ENCODE peak calls at places on chromosomes 5 and 9, in five cellular contexts. One of them, this sample, is unnamed.

GRCh38 chr9:110954822-110955291 is 83.4 kb downstream of the LPAR1 start:
- DNase-seq in NCI-H748 treated with DMSO at 0.1 percent for 48 hours: no peak
- DNase-seq in GDM1: peak
- DNase-seq in tibial nerve: no peak
- DNase-seq in PC-9: no peak
- DNase-seq in this sample: no peak

GRCh38 chr5:155665371-155665770 is 651.8 kb downstream of the KIF4B start:
- DNase-seq in NCI-H748 treated with DMSO at 0.1 percent for 48 hours: no peak
- DNase-seq in GDM1: no peak
- DNase-seq in tibial nerve: no peak
- DNase-seq in PC-9: no peak
- DNase-seq in this sample: no peak

GRCh38 chr9:94649100-94649855 is 10.0 kb upstream of the FBP1 start:
- DNase-seq in NCI-H748 treated with DMSO at 0.1 percent for 48 hours: no peak
- DNase-seq in GDM1: no peak
- DNase-seq in tibial nerve: no peak
- DNase-seq in PC-9: peak
- DNase-seq in this sample: peak

GRCh38 chr9:72474676-72475075 is 46.7 kb upstream of the TMC1 start:
- DNase-seq in NCI-H748 treated with DMSO at 0.1 percent for 48 hours: no peak
- DNase-seq in GDM1: no peak
- DNase-seq in tibial nerve: no peak
- DNase-seq in PC-9: no peak
- DNase-seq in this sample: no peak

GRCh38 chr9:124786881-124787573 is 10.1 kb downstream of the OLFML2A start:
- DNase-seq in NCI-H748 treated with DMSO at 0.1 percent for 48 hours: no peak
- DNase-seq in GDM1: no peak
- DNase-seq in tibial nerve: no peak
- DNase-seq in PC-9: no peak
- DNase-seq in this sample: no peak

GRCh38 chr5:143004361-143004802 is 234.2 kb downstream of the ARHGAP26 start:
- DNase-seq in NCI-H748 treated with DMSO at 0.1 percent for 48 hours: no peak
- DNase-seq in GDM1: no peak
- DNase-seq in tibial nerve: no peak
- DNase-seq in PC-9: no peak
- DNase-seq in this sample: no peak

GRCh38 chr9:129719135-129719534 is 33.7 kb downstream of the PTGES start:
- DNase-seq in NCI-H748 treated with DMSO at 0.1 percent for 48 hours: no peak
- DNase-seq in GDM1: no peak
- DNase-seq in tibial nerve: no peak
- DNase-seq in PC-9: no peak
- DNase-seq in this sample: no peak

GRCh38 chr9:82404484-82405280 is 416.1 kb downstream of the SPATA31D1 start:
- DNase-seq in NCI-H748 treated with DMSO at 0.1 percent for 48 hours: no peak
- DNase-seq in GDM1: no peak
- DNase-seq in tibial nerve: no peak
- DNase-seq in PC-9: no peak
- DNase-seq in this sample: no peak

GRCh38 chr9:89433826-89434225 is 64.1 kb downstream of the SEMA4D start:
- DNase-seq in NCI-H748 treated with DMSO at 0.1 percent for 48 hours: no peak
- DNase-seq in GDM1: no peak
- DNase-seq in tibial nerve: no peak
- DNase-seq in PC-9: no peak
- DNase-seq in this sample: no peak

GRCh38 chr5:108345541-108346171 is 36.2 kb downstream of the FBXL17 start:
- DNase-seq in NCI-H748 treated with DMSO at 0.1 percent for 48 hours: peak
- DNase-seq in GDM1: peak
- DNase-seq in tibial nerve: no peak
- DNase-seq in PC-9: peak
- DNase-seq in this sample: no peak

GRCh38 chr9:17394868-17395488 is 183.9 kb upstream of the SH3GL2 start:
- DNase-seq in NCI-H748 treated with DMSO at 0.1 percent for 48 hours: no peak
- DNase-seq in GDM1: no peak
- DNase-seq in tibial nerve: no peak
- DNase-seq in PC-9: no peak
- DNase-seq in this sample: no peak

GRCh38 chr5:169893586-169893985 is 86.7 kb downstream of the INSYN2B start:
- DNase-seq in NCI-H748 treated with DMSO at 0.1 percent for 48 hours: no peak
- DNase-seq in GDM1: no peak
- DNase-seq in tibial nerve: no peak
- DNase-seq in PC-9: no peak
- DNase-seq in this sample: no peak

GRCh38 chr9:89755835-89756234 is 151.0 kb downstream of the GADD45G start:
- DNase-seq in NCI-H748 treated with DMSO at 0.1 percent for 48 hours: no peak
- DNase-seq in GDM1: no peak
- DNase-seq in tibial nerve: no peak
- DNase-seq in PC-9: no peak
- DNase-seq in this sample: no peak

GRCh38 chr9:19840953-19841352 is 52.1 kb upstream of the SLC24A2 start:
- DNase-seq in NCI-H748 treated with DMSO at 0.1 percent for 48 hours: no peak
- DNase-seq in GDM1: no peak
- DNase-seq in tibial nerve: no peak
- DNase-seq in PC-9: no peak
- DNase-seq in this sample: no peak

GRCh38 chr5:38468978-38469706 is 87.3 kb downstream of the LIFR start:
- DNase-seq in NCI-H748 treated with DMSO at 0.1 percent for 48 hours: no peak
- DNase-seq in GDM1: no peak
- DNase-seq in tibial nerve: peak
- DNase-seq in PC-9: no peak
- DNase-seq in this sample: no peak

GRCh38 chr9:70563437-70564204 is 149.2 kb upstream of the KLF9 start:
- DNase-seq in NCI-H748 treated with DMSO at 0.1 percent for 48 hours: no peak
- DNase-seq in GDM1: peak
- DNase-seq in tibial nerve: no peak
- DNase-seq in PC-9: no peak
- DNase-seq in this sample: peak

GRCh38 chr5:180558232-180558631 is 33.1 kb downstream of the SCGB3A1 start:
- DNase-seq in NCI-H748 treated with DMSO at 0.1 percent for 48 hours: no peak
- DNase-seq in GDM1: no peak
- DNase-seq in tibial nerve: no peak
- DNase-seq in PC-9: no peak
- DNase-seq in this sample: no peak

GRCh38 chr9:79623799-79624721 is 52.3 kb downstream of the TLE4 start:
- DNase-seq in NCI-H748 treated with DMSO at 0.1 percent for 48 hours: no peak
- DNase-seq in GDM1: peak
- DNase-seq in tibial nerve: no peak
- DNase-seq in PC-9: no peak
- DNase-seq in this sample: peak

GRCh38 chr9:34559616-34560546 is 29.6 kb downstream of the CNTFR start:
- DNase-seq in NCI-H748 treated with DMSO at 0.1 percent for 48 hours: no peak
- DNase-seq in GDM1: no peak
- DNase-seq in tibial nerve: no peak
- DNase-seq in PC-9: no peak
- DNase-seq in this sample: no peak

GRCh38 chr5:77957516-77957915 is 181.4 kb upstream of the TBCA start:
- DNase-seq in NCI-H748 treated with DMSO at 0.1 percent for 48 hours: no peak
- DNase-seq in GDM1: no peak
- DNase-seq in tibial nerve: no peak
- DNase-seq in PC-9: no peak
- DNase-seq in this sample: no peak

GRCh38 chr5:172798422-172799215 is 27.6 kb upstream of the DUSP1 start:
- DNase-seq in NCI-H748 treated with DMSO at 0.1 percent for 48 hours: no peak
- DNase-seq in GDM1: no peak
- DNase-seq in tibial nerve: no peak
- DNase-seq in PC-9: peak
- DNase-seq in this sample: peak

GRCh38 chr9:109086221-109086620 is 33.5 kb downstream of the TMEM245 start:
- DNase-seq in NCI-H748 treated with DMSO at 0.1 percent for 48 hours: no peak
- DNase-seq in GDM1: no peak
- DNase-seq in tibial nerve: no peak
- DNase-seq in PC-9: peak
- DNase-seq in this sample: no peak

GRCh38 chr5:15807861-15808260 is 307.9 kb downstream of the FBXL7 start:
- DNase-seq in NCI-H748 treated with DMSO at 0.1 percent for 48 hours: no peak
- DNase-seq in GDM1: no peak
- DNase-seq in tibial nerve: no peak
- DNase-seq in PC-9: no peak
- DNase-seq in this sample: no peak

GRCh38 chr9:125296843-125297372 is 35.3 kb downstream of the GAPVD1 start:
- DNase-seq in NCI-H748 treated with DMSO at 0.1 percent for 48 hours: peak
- DNase-seq in GDM1: no peak
- DNase-seq in tibial nerve: no peak
- DNase-seq in PC-9: peak
- DNase-seq in this sample: no peak

GRCh38 chr5:32390819-32391591 is 53.5 kb downstream of the ZFR start:
- DNase-seq in NCI-H748 treated with DMSO at 0.1 percent for 48 hours: no peak
- DNase-seq in GDM1: no peak
- DNase-seq in tibial nerve: no peak
- DNase-seq in PC-9: peak
- DNase-seq in this sample: peak

GRCh38 chr5:146962801-146963355 is 84.3 kb upstream of the PPP2R2B start:
- DNase-seq in NCI-H748 treated with DMSO at 0.1 percent for 48 hours: no peak
- DNase-seq in GDM1: no peak
- DNase-seq in tibial nerve: no peak
- DNase-seq in PC-9: no peak
- DNase-seq in this sample: no peak

GRCh38 chr9:6715755-6716643 is 41.8 kb upstream of the KDM4C start:
- DNase-seq in NCI-H748 treated with DMSO at 0.1 percent for 48 hours: no peak
- DNase-seq in GDM1: no peak
- DNase-seq in tibial nerve: no peak
- DNase-seq in PC-9: peak
- DNase-seq in this sample: no peak

GRCh38 chr5:77850536-77851228 is 74.5 kb upstream of the TBCA start:
- DNase-seq in NCI-H748 treated with DMSO at 0.1 percent for 48 hours: no peak
- DNase-seq in GDM1: no peak
- DNase-seq in tibial nerve: no peak
- DNase-seq in PC-9: no peak
- DNase-seq in this sample: no peak

GRCh38 chr5:154078305-154078704 is 39.5 kb downstream of the MFAP3 start:
- DNase-seq in NCI-H748 treated with DMSO at 0.1 percent for 48 hours: peak
- DNase-seq in GDM1: no peak
- DNase-seq in tibial nerve: no peak
- DNase-seq in PC-9: peak
- DNase-seq in this sample: no peak

GRCh38 chr9:136943291-136944093 is 1.0 kb downstream of the FBXW5 start:
- DNase-seq in NCI-H748 treated with DMSO at 0.1 percent for 48 hours: no peak
- DNase-seq in GDM1: no peak
- DNase-seq in tibial nerve: peak
- DNase-seq in PC-9: no peak
- DNase-seq in this sample: no peak

GRCh38 chr9:126057461-126057860 is 269.2 kb upstream of the MVB12B start:
- DNase-seq in NCI-H748 treated with DMSO at 0.1 percent for 48 hours: peak
- DNase-seq in GDM1: no peak
- DNase-seq in tibial nerve: no peak
- DNase-seq in PC-9: no peak
- DNase-seq in this sample: no peak

GRCh38 chr9:37542895-37543294 is 33.3 kb downstream of the FBXO10 start:
- DNase-seq in NCI-H748 treated with DMSO at 0.1 percent for 48 hours: no peak
- DNase-seq in GDM1: no peak
- DNase-seq in tibial nerve: no peak
- DNase-seq in PC-9: no peak
- DNase-seq in this sample: no peak

GRCh38 chr5:135129307-135129706 is 95.3 kb upstream of the PITX1 start:
- DNase-seq in NCI-H748 treated with DMSO at 0.1 percent for 48 hours: no peak
- DNase-seq in GDM1: no peak
- DNase-seq in tibial nerve: no peak
- DNase-seq in PC-9: peak
- DNase-seq in this sample: no peak

GRCh38 chr9:6109986-6110385 is 94.6 kb upstream of the RANBP6 start:
- DNase-seq in NCI-H748 treated with DMSO at 0.1 percent for 48 hours: no peak
- DNase-seq in GDM1: no peak
- DNase-seq in tibial nerve: no peak
- DNase-seq in PC-9: no peak
- DNase-seq in this sample: no peak

GRCh38 chr5:107496466-107496865 is 174.3 kb downstream of the EFNA5 start:
- DNase-seq in NCI-H748 treated with DMSO at 0.1 percent for 48 hours: no peak
- DNase-seq in GDM1: no peak
- DNase-seq in tibial nerve: no peak
- DNase-seq in PC-9: no peak
- DNase-seq in this sample: no peak